ENCODE peak calls at places on chromosomes 6 and 20, in eight cellular contexts. O is neural crest cell; M is NCI-H748 treated with DMSO at 0.1 percent for 48 hours; L is NCI-H1092 treated with DMSO at 0.1 percent for 48 hours; H is GM12891; K is occipital lobe; R is GDM1; T is central memory CD4-positive, alpha-beta T cell. U is an unnamed sample.

GRCh38 chr6:114108119-114109002 is 137.4 kb upstream of the HDAC2 start:
- DNase-seq in O (peak), M (peak), L (peak), H (no peak), K (peak), R (peak), T (no peak), U (peak)

GRCh38 chr20:34522969-34523871 is 7.0 kb downstream of the DYNLRB1 start:
- DNase-seq in O (peak), M (no peak), L (peak), H (peak), K (no peak), R (peak), T (peak), U (peak)

GRCh38 chr6:132715204-132715603 is 1.3 kb upstream of the VNN1 start:
- DNase-seq in O (peak), M (no peak), L (no peak), H (no peak), K (peak), R (no peak), T (no peak), U (no peak)

GRCh38 chr6:41288025-41288777 is 1.7 kb upstream of the TREM1 start:
- DNase-seq in O (no peak), M (peak), L (peak), H (no peak), K (no peak), R (no peak), T (no peak), U (no peak)

GRCh38 chr20:53077373-53078205 is 105.4 kb downstream of the TSHZ2 start:
- DNase-seq in O (no peak), M (no peak), L (no peak), H (no peak), K (no peak), R (no peak), T (no peak), U (peak)

GRCh38 chr6:150352321-150353296 is 16.2 kb upstream of the IYD start:
- DNase-seq in O (no peak), M (no peak), L (no peak), H (no peak), K (no peak), R (no peak), T (no peak), U (peak)

GRCh38 chr6:28648035-28648877 is 122.6 kb downstream of the GPX5 start:
- DNase-seq in O (peak), M (peak), L (peak), H (no peak), K (no peak), R (peak), T (no peak), U (no peak)

GRCh38 chr20:64165866-64166600 is 1.8 kb downstream of the MYT1 start:
- DNase-seq in O (no peak), M (no peak), L (no peak), H (no peak), K (no peak), R (no peak), T (no peak), U (no peak)

GRCh38 chr20:7161690-7162089 is 394.2 kb downstream of the BMP2 start:
- DNase-seq in O (no peak), M (peak), L (peak), H (no peak), K (no peak), R (no peak), T (no peak), U (no peak)

GRCh38 chr6:29723666-29724588 is 693 bp downstream of the HLA-F start:
- DNase-seq in O (no peak), M (no peak), L (no peak), H (peak), K (peak), R (no peak), T (peak), U (peak)

GRCh38 chr20:4189375-4189774 is 174.0 kb upstream of the RNF24 start:
- DNase-seq in O (no peak), M (no peak), L (no peak), H (no peak), K (no peak), R (no peak), T (no peak), U (no peak)

GRCh38 chr6:101722991-101723579 is 329.6 kb downstream of the GRIK2 start:
- DNase-seq in O (no peak), M (no peak), L (no peak), H (no peak), K (no peak), R (no peak), T (no peak), U (no peak)

GRCh38 chr20:16404171-16404570 is 169.1 kb downstream of the KIF16B start:
- DNase-seq in O (no peak), M (no peak), L (no peak), H (no peak), K (no peak), R (no peak), T (no peak), U (no peak)

GRCh38 chr6:113734886-113735481 is 122.2 kb upstream of the MARCKS start:
- DNase-seq in O (no peak), M (no peak), L (no peak), H (no peak), K (no peak), R (no peak), T (no peak), U (no peak)

GRCh38 chr6:78390066-78390465 is 477.3 kb upstream of the IRAK1BP1 start:
- DNase-seq in O (no peak), M (no peak), L (no peak), H (no peak), K (no peak), R (no peak), T (no peak), U (no peak)

GRCh38 chr6:113732384-113732966 is 124.7 kb upstream of the MARCKS start:
- DNase-seq in O (peak), M (peak), L (peak), H (no peak), K (peak), R (no peak), T (no peak), U (no peak)

GRCh38 chr6:136582702-136583471 is 32.7 kb upstream of the MAP7 start:
- DNase-seq in O (no peak), M (peak), L (peak), H (no peak), K (no peak), R (no peak), T (no peak), U (no peak)

GRCh38 chr20:25706793-25707192 is 10.1 kb upstream of the ZNF337 start:
- DNase-seq in O (no peak), M (no peak), L (no peak), H (no peak), K (no peak), R (no peak), T (peak), U (no peak)

GRCh38 chr20:49608752-49609670 is 41.1 kb upstream of the PTGIS start:
- DNase-seq in O (peak), M (peak), L (peak), H (peak), K (peak), R (peak), T (peak), U (no peak)

GRCh38 chr6:14354919-14355572 is 237.5 kb downstream of the CD83 start:
- DNase-seq in O (no peak), M (no peak), L (no peak), H (no peak), K (no peak), R (peak), T (no peak), U (peak)

GRCh38 chr6:100846276-100846675 is 34.9 kb downstream of the ASCC3 start:
- DNase-seq in O (no peak), M (peak), L (peak), H (no peak), K (no peak), R (no peak), T (no peak), U (no peak)

U was measured in lower leg skin.